ENCODE peak calls at places on chromosomes 3 and 15, in six cellular contexts. One of them, this sample, is unnamed.

GRCh38 chr3:25354071-25354470 is 74.0 kb upstream of the RARB start:
- DNase-seq in tibial artery: no peak
- DNase-seq in midbrain: no peak
- DNase-seq in stimulated activated CD8-positive, alpha-beta memory T cell treated with anti-CD3 and anti-CD28 coated beads, Interleukin-7, amount 100 ng/mL, for 48 hours: no peak
- DNase-seq in WTC11: no peak
- DNase-seq in heart left ventricle: no peak
- DNase-seq in this sample: no peak

GRCh38 chr15:36571301-36571700 is 8.1 kb upstream of the CDIN1 start:
- DNase-seq in tibial artery: no peak
- DNase-seq in midbrain: no peak
- DNase-seq in stimulated activated CD8-positive, alpha-beta memory T cell treated with anti-CD3 and anti-CD28 coated beads, Interleukin-7, amount 100 ng/mL, for 48 hours: no peak
- DNase-seq in WTC11: no peak
- DNase-seq in heart left ventricle: no peak
- DNase-seq in this sample: no peak

GRCh38 chr3:33645060-33645841 is 72.8 kb downstream of the CLASP2 start:
- DNase-seq in tibial artery: no peak
- DNase-seq in midbrain: peak; percentile 41
- DNase-seq in stimulated activated CD8-positive, alpha-beta memory T cell treated with anti-CD3 and anti-CD28 coated beads, Interleukin-7, amount 100 ng/mL, for 48 hours: no peak
- DNase-seq in WTC11: no peak
- DNase-seq in heart left ventricle: no peak
- DNase-seq in this sample: no peak

GRCh38 chr15:68199340-68199739 is 5.8 kb downstream of the CALML4 start:
- DNase-seq in tibial artery: no peak
- DNase-seq in midbrain: no peak
- DNase-seq in stimulated activated CD8-positive, alpha-beta memory T cell treated with anti-CD3 and anti-CD28 coated beads, Interleukin-7, amount 100 ng/mL, for 48 hours: no peak
- DNase-seq in WTC11: no peak
- DNase-seq in heart left ventricle: no peak
- DNase-seq in this sample: no peak

GRCh38 chr3:42123012-42123581 is 31.9 kb downstream of the TRAK1 start:
- DNase-seq in tibial artery: peak; percentile 63
- DNase-seq in midbrain: no peak
- DNase-seq in stimulated activated CD8-positive, alpha-beta memory T cell treated with anti-CD3 and anti-CD28 coated beads, Interleukin-7, amount 100 ng/mL, for 48 hours: no peak
- DNase-seq in WTC11: no peak
- DNase-seq in heart left ventricle: peak; percentile 35
- DNase-seq in this sample: no peak

GRCh38 chr3:28267984-28268849 is 26.8 kb downstream of the CMC1 start:
- DNase-seq in tibial artery: no peak
- DNase-seq in midbrain: no peak
- DNase-seq in stimulated activated CD8-positive, alpha-beta memory T cell treated with anti-CD3 and anti-CD28 coated beads, Interleukin-7, amount 100 ng/mL, for 48 hours: no peak
- DNase-seq in WTC11: no peak
- DNase-seq in heart left ventricle: no peak
- DNase-seq in this sample: no peak

GRCh38 chr3:177721864-177722370 is 524.6 kb upstream of the TBL1XR1 start:
- DNase-seq in tibial artery: no peak
- DNase-seq in midbrain: no peak
- DNase-seq in stimulated activated CD8-positive, alpha-beta memory T cell treated with anti-CD3 and anti-CD28 coated beads, Interleukin-7, amount 100 ng/mL, for 48 hours: no peak
- DNase-seq in WTC11: no peak
- DNase-seq in heart left ventricle: no peak
- DNase-seq in this sample: no peak

GRCh38 chr15:71752604-71753289 is 57.6 kb upstream of the NR2E3 start:
- DNase-seq in tibial artery: no peak
- DNase-seq in midbrain: no peak
- DNase-seq in stimulated activated CD8-positive, alpha-beta memory T cell treated with anti-CD3 and anti-CD28 coated beads, Interleukin-7, amount 100 ng/mL, for 48 hours: peak; percentile 5
- DNase-seq in WTC11: peak; percentile 42
- DNase-seq in heart left ventricle: no peak
- DNase-seq in this sample: peak; percentile 68

GRCh38 chr15:74053941-74054529 is 28.3 kb downstream of the GOLGA6A start:
- DNase-seq in tibial artery: peak; percentile 90
- DNase-seq in midbrain: peak; percentile 64
- DNase-seq in stimulated activated CD8-positive, alpha-beta memory T cell treated with anti-CD3 and anti-CD28 coated beads, Interleukin-7, amount 100 ng/mL, for 48 hours: peak; percentile 66
- DNase-seq in WTC11: peak; percentile 82
- DNase-seq in heart left ventricle: peak; percentile 68
- DNase-seq in this sample: no peak

GRCh38 chr15:62999923-63000484 is 42.5 kb upstream of the TPM1 start:
- DNase-seq in tibial artery: no peak
- DNase-seq in midbrain: no peak
- DNase-seq in stimulated activated CD8-positive, alpha-beta memory T cell treated with anti-CD3 and anti-CD28 coated beads, Interleukin-7, amount 100 ng/mL, for 48 hours: no peak
- DNase-seq in WTC11: no peak
- DNase-seq in heart left ventricle: no peak
- DNase-seq in this sample: no peak

GRCh38 chr3:132209860-132210259 is 107.3 kb upstream of the ACP3 start:
- DNase-seq in tibial artery: no peak
- DNase-seq in midbrain: no peak
- DNase-seq in stimulated activated CD8-positive, alpha-beta memory T cell treated with anti-CD3 and anti-CD28 coated beads, Interleukin-7, amount 100 ng/mL, for 48 hours: no peak
- DNase-seq in WTC11: no peak
- DNase-seq in heart left ventricle: no peak
- DNase-seq in this sample: no peak

GRCh38 chr3:172289583-172289982 is 158.7 kb downstream of the GHSR start:
- DNase-seq in tibial artery: peak; percentile 68
- DNase-seq in midbrain: no peak
- DNase-seq in stimulated activated CD8-positive, alpha-beta memory T cell treated with anti-CD3 and anti-CD28 coated beads, Interleukin-7, amount 100 ng/mL, for 48 hours: no peak
- DNase-seq in WTC11: peak; percentile 47
- DNase-seq in heart left ventricle: peak; percentile 47
- DNase-seq in this sample: no peak

GRCh38 chr15:73931441-73931840 is 5.2 kb downstream of the LOXL1 start:
- DNase-seq in tibial artery: peak; percentile 63
- DNase-seq in midbrain: no peak
- DNase-seq in stimulated activated CD8-positive, alpha-beta memory T cell treated with anti-CD3 and anti-CD28 coated beads, Interleukin-7, amount 100 ng/mL, for 48 hours: no peak
- DNase-seq in WTC11: no peak
- DNase-seq in heart left ventricle: no peak
- DNase-seq in this sample: no peak

GRCh38 chr15:47737424-47737823 is 20.1 kb downstream of the SEMA6D start:
- DNase-seq in tibial artery: no peak
- DNase-seq in midbrain: no peak
- DNase-seq in stimulated activated CD8-positive, alpha-beta memory T cell treated with anti-CD3 and anti-CD28 coated beads, Interleukin-7, amount 100 ng/mL, for 48 hours: no peak
- DNase-seq in WTC11: no peak
- DNase-seq in heart left ventricle: no peak
- DNase-seq in this sample: no peak